ENCODE peak calls at places on chromosomes 3 and 15, in four cellular contexts. Y is left ventricle myocardium inferior, X is neural progenitor cell, D is endodermal cell. N is an unnamed sample. For H3K4me1, the result is how much of the 10 kb centered on the place peaks cover.

GRCh38 chr15:63250312-63250965 is 27.0 kb upstream of the APH1B start:
- DNase-seq in Y (no peak), X (no peak), D (no peak), N (peak)

GRCh38 chr15:96428742-96429141 is 98.2 kb downstream of the NR2F2 start:
- DNase-seq in Y (no peak), X (no peak), D (no peak), N (peak)

GRCh38 chr15:74579001-74579400 is 36.6 kb upstream of the CLK3 start:
- DNase-seq in Y (no peak), X (no peak), D (no peak), N (no peak)

GRCh38 chr3:161031134-161031533 is 74.0 kb downstream of the B3GALNT1 start:
- DNase-seq in Y (no peak), X (no peak), D (no peak), N (no peak)

GRCh38 chr3:99648091-99648490 is 9.7 kb downstream of the COL8A1 start:
- DNase-seq in Y (no peak), X (no peak), D (no peak), N (peak)

GRCh38 chr15:78374436-78375393 is 34.6 kb downstream of the CRABP1 start:
- DNase-seq in Y (no peak), X (no peak), D (no peak), N (no peak)

GRCh38 chr3:131304890-131305289 is 76.7 kb upstream of the NUDT16 start:
- DNase-seq in Y (no peak), X (no peak), D (no peak), N (no peak)

GRCh38 chr15:78761891-78762385 is 49.3 kb downstream of the ADAMTS7 start:
- DNase-seq in Y (no peak), X (no peak), D (no peak), N (no peak)

GRCh38 chr3:174938102-174938501 is 79.0 kb downstream of the NAALADL2 start:
- DNase-seq in Y (no peak), X (no peak), D (no peak), N (no peak)

GRCh38 chr3:41630017-41630416 is 331.9 kb downstream of the ULK4 start:
- DNase-seq in Y (no peak), X (no peak), D (no peak), N (no peak)

GRCh38 chr3:98680723-98681122 is 82.4 kb upstream of the ST3GAL6 start:
- DNase-seq in Y (no peak), X (no peak), D (no peak), N (peak)

GRCh38 chr3:172595648-172596393 is 72.6 kb upstream of the TNFSF10 start:
- DNase-seq in Y (no peak), X (peak), D (no peak), N (peak)

GRCh38 chr3:105285653-105286241 is 81.0 kb upstream of the ALCAM start:
- DNase-seq in Y (no peak), X (no peak), D (no peak), N (no peak)

GRCh38 chr3:97981886-97982285 is 9.7 kb upstream of the RIOX2 start:
- DNase-seq in Y (no peak), X (no peak), D (no peak), N (peak)

GRCh38 chr3:61060421-61060861 is 190.8 kb downstream of the FHIT start:
- DNase-seq in Y (no peak), X (no peak), D (no peak), N (peak)

GRCh38 chr3:56314842-56315241 is 153.4 kb downstream of the ERC2 start:
- DNase-seq in Y (no peak), X (peak), D (peak), N (peak)

GRCh38 chr15:99704444-99704838 is 28.8 kb downstream of the LYSMD4 start:
- DNase-seq in Y (no peak), X (peak), D (peak), N (peak)

GRCh38 chr3:154616298-154616697 is 186.3 kb upstream of the GPR149 start:
- DNase-seq in Y (no peak), X (no peak), D (peak), N (no peak)

GRCh38 chr3:9947025-9947995 is 4.9 kb downstream of the PRRT3 start:
- DNase-seq in Y (peak), X (peak), D (peak), N (peak)

DNA sequence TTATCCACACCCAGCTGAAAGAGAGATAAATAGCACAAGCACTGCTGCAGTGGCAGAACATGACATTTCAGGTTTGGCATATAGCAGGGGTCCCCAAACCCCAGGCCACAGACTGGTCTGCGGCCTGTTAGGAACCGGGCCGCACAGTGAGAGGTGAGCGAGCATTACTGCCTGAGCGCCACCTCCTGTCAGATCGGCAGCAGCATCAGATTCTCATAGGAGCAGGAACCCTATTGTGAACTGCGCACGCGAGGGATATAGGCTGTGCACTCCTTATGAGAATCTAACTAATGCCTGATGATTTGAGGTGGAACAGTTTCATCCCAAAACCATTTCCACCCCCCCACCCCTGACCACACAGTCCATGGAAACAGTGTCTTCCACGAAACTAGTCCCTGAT is 54.6 kb downstream of the CCR4 start:
- DNase-seq in Y (no peak), X (peak), D (peak), N (no peak)
- TF ChIP-seq CTCF in Y (no peak), X (peak), D (peak), N (no peak)

DNA sequence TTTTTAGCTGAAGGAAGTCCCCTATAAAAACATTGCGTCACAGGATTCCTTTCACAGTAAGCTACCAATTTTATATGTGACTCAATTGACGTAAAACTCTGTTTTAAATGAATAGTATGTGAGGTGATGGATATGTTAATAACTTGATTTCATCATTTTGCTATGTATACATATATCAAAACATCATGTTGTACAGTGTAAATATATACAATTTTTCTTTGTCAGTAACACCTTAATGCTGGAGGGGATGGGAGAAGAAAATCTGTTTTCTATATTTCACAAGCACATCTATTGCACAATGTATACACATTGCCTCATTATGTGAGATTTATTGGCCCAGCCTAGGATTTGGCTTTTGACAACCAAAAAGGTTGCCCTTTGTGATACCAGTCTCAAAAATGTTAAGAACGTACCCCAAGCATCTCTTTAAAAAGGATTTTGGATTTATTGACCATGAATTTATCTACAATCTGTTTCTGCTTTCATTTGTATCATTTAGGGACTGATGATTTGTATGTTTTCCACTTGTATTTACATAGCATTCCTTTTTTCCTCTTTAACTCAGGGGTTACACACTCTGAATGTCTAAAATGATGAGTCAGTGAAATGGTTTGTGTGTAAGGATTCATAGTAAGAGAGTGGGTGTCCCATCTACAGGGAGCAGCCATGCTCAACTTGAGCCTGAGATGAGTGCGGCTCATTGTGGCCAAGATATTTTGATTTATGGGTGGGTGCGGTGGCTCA is 62.6 kb downstream of the CRTC3 start:
- DNase-seq in Y (no peak), X (no peak), D (no peak), N (peak)
- H3K4me1 ChIP-seq in Y (half or more), X (under half), D (under half), N (under half)

GRCh38 chr3:16463914-16464313 is 49.6 kb downstream of the RFTN1 start:
- DNase-seq in Y (no peak), X (no peak), D (no peak), N (no peak)
- TF ChIP-seq CTCF in Y (no peak), X (no peak), D (no peak), N (no peak)

GRCh38 chr15:70707901-70708300 is 55.5 kb downstream of the UACA start:
- DNase-seq in Y (no peak), X (no peak), D (no peak), N (no peak)

GRCh38 chr15:70713547-70714414 is 49.6 kb downstream of the UACA start:
- DNase-seq in Y (no peak), X (peak), D (no peak), N (peak)

GRCh38 chr15:70708839-70709238 is 54.5 kb downstream of the UACA start:
- DNase-seq in Y (no peak), X (no peak), D (no peak), N (no peak)

GRCh38 chr15:70714575-70714974 is 48.8 kb downstream of the UACA start:
- DNase-seq in Y (no peak), X (no peak), D (no peak), N (no peak)

DNA sequence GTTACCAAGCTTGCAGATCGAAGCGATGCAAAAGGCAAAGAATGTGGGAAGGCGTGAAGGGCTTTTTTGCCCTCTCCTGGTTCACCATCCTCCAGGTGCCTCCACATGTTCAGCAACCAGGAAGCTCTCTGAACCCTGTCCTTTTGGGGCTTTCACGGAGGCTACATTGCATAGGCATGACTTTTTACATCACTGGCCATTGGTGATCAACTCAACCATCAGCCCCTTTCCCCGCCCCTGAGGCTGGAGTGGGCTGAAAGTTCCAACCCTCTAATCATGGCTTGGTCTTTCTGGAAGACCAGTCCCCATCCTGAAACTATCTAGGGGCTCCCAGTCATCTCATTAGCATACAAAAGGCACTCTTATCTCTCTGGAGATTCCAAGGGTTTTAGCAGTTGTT is 52.6 kb downstream of the UACA start:
- DNase-seq in Y (no peak), X (no peak), D (peak), N (no peak)
- H3K4me1 ChIP-seq in Y (half or more), X (under half), D (under half), N (under half)

N was measured in fibroblast of lung.